ENCODE peak calls at places on chromosome 3, in six cellular contexts. One of them, this sample, is unnamed.

GRCh38 chr3:98573231-98573728 is 20.1 kb downstream of the CPOX start:
- DNase-seq in glutamatergic neuron: no peak
- DNase-seq in lower lobe of right lung: no peak
- DNase-seq in BJ: no peak
- DNase-seq in AG04450: no peak
- DNase-seq in progenitor cell of endocrine pancreas: no peak
- DNase-seq in this sample: no peak

GRCh38 chr3:143847787-143848631 is at the start of gene SLC9A9:
- DNase-seq in BJ: peak
- DNase-seq in AG04450: peak
- DNase-seq in lower lobe of right lung: peak
- DNase-seq in progenitor cell of endocrine pancreas: no peak
- DNase-seq in glutamatergic neuron: peak
- DNase-seq in this sample: no peak

GRCh38 chr3:12445523-12446240 is 38.6 kb upstream of the TSEN2 start:
- DNase-seq in AG04450: no peak
- DNase-seq in glutamatergic neuron: no peak
- DNase-seq in progenitor cell of endocrine pancreas: no peak
- DNase-seq in lower lobe of right lung: no peak
- DNase-seq in BJ: no peak
- DNase-seq in this sample: no peak

GRCh38 chr3:39783730-39784129 is 25.7 kb upstream of the MYRIP start:
- DNase-seq in progenitor cell of endocrine pancreas: no peak
- DNase-seq in lower lobe of right lung: no peak
- DNase-seq in glutamatergic neuron: no peak
- DNase-seq in BJ: no peak
- DNase-seq in AG04450: no peak
- DNase-seq in this sample: no peak

GRCh38 chr3:178451799-178452198 is 84.4 kb upstream of the KCNMB2 start:
- DNase-seq in glutamatergic neuron: no peak
- DNase-seq in AG04450: no peak
- DNase-seq in BJ: no peak
- DNase-seq in lower lobe of right lung: no peak
- DNase-seq in progenitor cell of endocrine pancreas: no peak
- DNase-seq in this sample: no peak

GRCh38 chr3:127732879-127733350 is 60.2 kb downstream of the ABTB1 start:
- DNase-seq in BJ: no peak
- DNase-seq in glutamatergic neuron: no peak
- DNase-seq in progenitor cell of endocrine pancreas: no peak
- DNase-seq in lower lobe of right lung: no peak
- DNase-seq in AG04450: no peak
- DNase-seq in this sample: no peak

GRCh38 chr3:30401971-30402370 is 204.4 kb upstream of the TGFBR2 start:
- DNase-seq in AG04450: no peak
- DNase-seq in glutamatergic neuron: no peak
- DNase-seq in lower lobe of right lung: no peak
- DNase-seq in BJ: peak
- DNase-seq in progenitor cell of endocrine pancreas: no peak
- DNase-seq in this sample: no peak

GRCh38 chr3:127172211-127172610 is 20.7 kb upstream of the PRR23E start:
- DNase-seq in AG04450: no peak
- DNase-seq in BJ: no peak
- DNase-seq in progenitor cell of endocrine pancreas: no peak
- DNase-seq in lower lobe of right lung: no peak
- DNase-seq in glutamatergic neuron: no peak
- DNase-seq in this sample: no peak

GRCh38 chr3:190172751-190173150 is 52.1 kb upstream of the P3H2 start:
- DNase-seq in lower lobe of right lung: no peak
- DNase-seq in glutamatergic neuron: no peak
- DNase-seq in BJ: no peak
- DNase-seq in AG04450: no peak
- DNase-seq in progenitor cell of endocrine pancreas: no peak
- DNase-seq in this sample: no peak

GRCh38 chr3:121718205-121718846 is 31.2 kb downstream of the GOLGB1 start:
- DNase-seq in lower lobe of right lung: no peak
- DNase-seq in glutamatergic neuron: no peak
- DNase-seq in AG04450: no peak
- DNase-seq in progenitor cell of endocrine pancreas: no peak
- DNase-seq in BJ: no peak
- DNase-seq in this sample: no peak

GRCh38 chr3:103127116-103127630 is 692.4 kb downstream of the ZPLD1 start:
- DNase-seq in lower lobe of right lung: no peak
- DNase-seq in progenitor cell of endocrine pancreas: no peak
- DNase-seq in glutamatergic neuron: no peak
- DNase-seq in BJ: no peak
- DNase-seq in AG04450: no peak
- DNase-seq in this sample: peak

GRCh38 chr3:158953131-158953530 is 151.3 kb downstream of the MFSD1 start:
- DNase-seq in progenitor cell of endocrine pancreas: no peak
- DNase-seq in AG04450: no peak
- DNase-seq in BJ: no peak
- DNase-seq in lower lobe of right lung: no peak
- DNase-seq in glutamatergic neuron: no peak
- DNase-seq in this sample: no peak

GRCh38 chr3:158152186-158152585 is 42.3 kb downstream of the RSRC1 start:
- DNase-seq in lower lobe of right lung: no peak
- DNase-seq in AG04450: no peak
- DNase-seq in progenitor cell of endocrine pancreas: no peak
- DNase-seq in glutamatergic neuron: no peak
- DNase-seq in BJ: no peak
- DNase-seq in this sample: no peak

GRCh38 chr3:76886761-76887500 is 153.0 kb upstream of the ROBO2 start:
- DNase-seq in glutamatergic neuron: no peak
- DNase-seq in progenitor cell of endocrine pancreas: no peak
- DNase-seq in AG04450: no peak
- DNase-seq in lower lobe of right lung: no peak
- DNase-seq in BJ: no peak
- DNase-seq in this sample: no peak

GRCh38 chr3:33064929-33065328 is 32.0 kb downstream of the GLB1 start:
- DNase-seq in AG04450: no peak
- DNase-seq in lower lobe of right lung: no peak
- DNase-seq in glutamatergic neuron: no peak
- DNase-seq in progenitor cell of endocrine pancreas: no peak
- DNase-seq in BJ: no peak
- DNase-seq in this sample: no peak

GRCh38 chr3:192553707-192554106 is 173.6 kb downstream of the FGF12 start:
- DNase-seq in BJ: no peak
- DNase-seq in lower lobe of right lung: no peak
- DNase-seq in glutamatergic neuron: no peak
- DNase-seq in progenitor cell of endocrine pancreas: no peak
- DNase-seq in AG04450: no peak
- DNase-seq in this sample: no peak

GRCh38 chr3:13539285-13539625 is 9.7 kb upstream of the FBLN2 start:
- DNase-seq in AG04450: peak
- DNase-seq in glutamatergic neuron: no peak
- DNase-seq in lower lobe of right lung: no peak
- DNase-seq in BJ: peak
- DNase-seq in progenitor cell of endocrine pancreas: no peak
- DNase-seq in this sample: no peak

GRCh38 chr3:166060789-166061479 is 223.7 kb upstream of the BCHE start:
- DNase-seq in lower lobe of right lung: no peak
- DNase-seq in glutamatergic neuron: no peak
- DNase-seq in AG04450: no peak
- DNase-seq in BJ: no peak
- DNase-seq in progenitor cell of endocrine pancreas: no peak
- DNase-seq in this sample: no peak

GRCh38 chr3:182364323-182364722 is 429.0 kb upstream of the ATP11B start:
- DNase-seq in progenitor cell of endocrine pancreas: no peak
- DNase-seq in BJ: no peak
- DNase-seq in glutamatergic neuron: no peak
- DNase-seq in AG04450: no peak
- DNase-seq in lower lobe of right lung: no peak
- DNase-seq in this sample: no peak

GRCh38 chr3:100810671-100811070 is 101.4 kb downstream of the TFG start:
- DNase-seq in BJ: peak
- DNase-seq in lower lobe of right lung: no peak
- DNase-seq in progenitor cell of endocrine pancreas: no peak
- DNase-seq in glutamatergic neuron: no peak
- DNase-seq in AG04450: peak
- DNase-seq in this sample: no peak

GRCh38 chr3:159499031-159499793 is 489.4 kb upstream of the IL12A start:
- DNase-seq in BJ: no peak
- DNase-seq in lower lobe of right lung: no peak
- DNase-seq in AG04450: no peak
- DNase-seq in glutamatergic neuron: no peak
- DNase-seq in progenitor cell of endocrine pancreas: no peak
- DNase-seq in this sample: no peak

GRCh38 chr3:20310629-20311028 is 124.6 kb upstream of the SGO1 start:
- DNase-seq in BJ: no peak
- DNase-seq in AG04450: no peak
- DNase-seq in glutamatergic neuron: no peak
- DNase-seq in lower lobe of right lung: no peak
- DNase-seq in progenitor cell of endocrine pancreas: no peak
- DNase-seq in this sample: no peak

GRCh38 chr3:10223676-10224639 is 24.3 kb upstream of the TATDN2 start:
- DNase-seq in progenitor cell of endocrine pancreas: no peak
- DNase-seq in AG04450: no peak
- DNase-seq in glutamatergic neuron: no peak
- DNase-seq in lower lobe of right lung: no peak
- DNase-seq in BJ: no peak
- DNase-seq in this sample: no peak

GRCh38 chr3:119630562-119631329 is 29.6 kb downstream of the POPDC2 start:
- DNase-seq in BJ: no peak
- DNase-seq in glutamatergic neuron: no peak
- DNase-seq in lower lobe of right lung: no peak
- DNase-seq in progenitor cell of endocrine pancreas: no peak
- DNase-seq in AG04450: no peak
- DNase-seq in this sample: no peak

GRCh38 chr3:152497457-152497856 is 228.7 kb downstream of the MBNL1 start:
- DNase-seq in lower lobe of right lung: no peak
- DNase-seq in glutamatergic neuron: no peak
- DNase-seq in progenitor cell of endocrine pancreas: no peak
- DNase-seq in BJ: peak
- DNase-seq in AG04450: no peak
- DNase-seq in this sample: no peak

GRCh38 chr3:54781728-54782127 is 146.1 kb downstream of the LRTM1 start:
- DNase-seq in BJ: no peak
- DNase-seq in glutamatergic neuron: no peak
- DNase-seq in lower lobe of right lung: no peak
- DNase-seq in AG04450: no peak
- DNase-seq in progenitor cell of endocrine pancreas: no peak
- DNase-seq in this sample: no peak

GRCh38 chr3:123153124-123153523 is 48.6 kb upstream of the SEC22A start:
- DNase-seq in AG04450: no peak
- DNase-seq in progenitor cell of endocrine pancreas: no peak
- DNase-seq in lower lobe of right lung: no peak
- DNase-seq in glutamatergic neuron: no peak
- DNase-seq in BJ: no peak
- DNase-seq in this sample: no peak
- TF ChIP-seq CTCF in AG04450: no peak
- TF ChIP-seq CTCF in progenitor cell of endocrine pancreas: no peak
- TF ChIP-seq CTCF in lower lobe of right lung: no peak
- TF ChIP-seq CTCF in glutamatergic neuron: no peak
- TF ChIP-seq CTCF in BJ: no peak
- TF ChIP-seq CTCF in this sample: no peak

DNA sequence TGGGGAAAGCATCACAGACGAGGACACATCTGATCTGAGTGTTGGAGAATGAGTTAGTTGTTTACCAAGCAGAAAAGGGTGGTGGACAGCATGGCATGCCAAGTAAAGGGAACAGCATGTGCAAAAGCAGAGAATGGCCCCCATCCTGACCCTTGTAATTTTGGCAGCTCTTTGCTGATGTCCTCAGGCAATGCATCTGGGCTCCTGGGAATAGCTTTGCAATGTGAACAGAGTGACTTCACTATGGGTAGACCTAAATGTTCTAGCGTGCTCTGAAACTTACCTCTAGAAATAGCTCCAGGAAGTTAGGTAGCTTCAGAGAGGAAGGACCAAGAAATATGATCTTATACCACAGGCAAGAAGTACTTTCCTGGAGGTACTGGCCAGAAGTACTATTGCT is 263.4 kb downstream of the LPP start:
- DNase-seq in lower lobe of right lung: no peak
- DNase-seq in glutamatergic neuron: no peak
- DNase-seq in progenitor cell of endocrine pancreas: no peak
- DNase-seq in AG04450: no peak
- DNase-seq in BJ: no peak
- DNase-seq in this sample: no peak
- TF ChIP-seq CTCF in lower lobe of right lung: no peak
- TF ChIP-seq CTCF in glutamatergic neuron: no peak
- TF ChIP-seq CTCF in progenitor cell of endocrine pancreas: no peak
- TF ChIP-seq CTCF in AG04450: no peak
- TF ChIP-seq CTCF in BJ: no peak
- TF ChIP-seq CTCF in this sample: no peak

GRCh38 chr3:116663161-116663885 is 46.3 kb upstream of the TUSC7 start:
- DNase-seq in lower lobe of right lung: no peak
- DNase-seq in AG04450: no peak
- DNase-seq in progenitor cell of endocrine pancreas: no peak
- DNase-seq in BJ: no peak
- DNase-seq in glutamatergic neuron: peak
- DNase-seq in this sample: no peak
- TF ChIP-seq CTCF in lower lobe of right lung: no peak
- TF ChIP-seq CTCF in AG04450: no peak
- TF ChIP-seq CTCF in progenitor cell of endocrine pancreas: no peak
- TF ChIP-seq CTCF in BJ: no peak
- TF ChIP-seq CTCF in glutamatergic neuron: no peak
- TF ChIP-seq CTCF in this sample: no peak

GRCh38 chr3:28348637-28349396 is at the start of the genes AZI2 and ZCWPW2:
- DNase-seq in AG04450: peak
- DNase-seq in lower lobe of right lung: peak
- DNase-seq in progenitor cell of endocrine pancreas: peak
- DNase-seq in glutamatergic neuron: peak
- DNase-seq in BJ: peak
- DNase-seq in this sample: peak

GRCh38 chr3:28347374-28348285 is 891 bp upstream of the ZCWPW2 start:
- DNase-seq in glutamatergic neuron: peak
- DNase-seq in AG04450: no peak
- DNase-seq in BJ: peak
- DNase-seq in lower lobe of right lung: no peak
- DNase-seq in progenitor cell of endocrine pancreas: no peak
- DNase-seq in this sample: no peak

GRCh38 chr3:28345690-28346089 is 2.8 kb upstream of the ZCWPW2 start:
- DNase-seq in AG04450: no peak
- DNase-seq in lower lobe of right lung: no peak
- DNase-seq in glutamatergic neuron: no peak
- DNase-seq in progenitor cell of endocrine pancreas: no peak
- DNase-seq in BJ: no peak
- DNase-seq in this sample: no peak

GRCh38 chr3:28348286-28348636 is 260 bp upstream of the ZCWPW2 start:
- DNase-seq in AG04450: no peak
- DNase-seq in progenitor cell of endocrine pancreas: no peak
- DNase-seq in glutamatergic neuron: no peak
- DNase-seq in BJ: peak
- DNase-seq in lower lobe of right lung: no peak
- DNase-seq in this sample: no peak

DNA sequence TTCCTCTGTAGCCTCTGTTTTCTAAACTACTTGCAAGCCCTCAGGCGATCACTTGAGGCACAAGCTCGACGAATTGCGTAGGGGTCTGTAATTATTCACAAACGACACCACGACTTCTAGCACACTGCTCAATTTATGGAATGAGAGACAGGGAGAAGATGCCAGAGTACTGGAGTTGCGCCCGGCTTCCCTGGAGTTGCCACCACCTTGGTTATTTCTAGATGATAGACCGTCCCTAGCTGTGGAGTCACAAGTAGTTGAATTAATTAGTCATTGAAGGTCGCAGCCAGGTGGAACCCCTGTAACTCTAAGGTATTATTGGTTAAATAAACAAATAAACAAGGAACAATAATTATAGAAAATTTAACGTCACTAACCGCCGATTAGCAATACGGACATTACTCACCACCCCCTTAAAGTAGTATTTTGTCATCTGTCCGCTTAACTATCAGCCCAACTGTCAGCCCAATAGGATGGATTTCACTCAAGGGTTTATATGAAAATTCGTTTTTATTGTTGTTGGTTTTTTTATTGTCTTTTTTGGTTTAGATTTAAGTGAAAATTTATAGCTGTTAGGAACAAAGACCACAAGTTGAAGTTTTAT is 875 bp upstream of the AZI2 start:
- DNase-seq in lower lobe of right lung: no peak
- DNase-seq in BJ: no peak
- DNase-seq in AG04450: no peak
- DNase-seq in progenitor cell of endocrine pancreas: no peak
- DNase-seq in glutamatergic neuron: no peak
- DNase-seq in this sample: no peak
- TF ChIP-seq CTCF in lower lobe of right lung: peak
- TF ChIP-seq CTCF in BJ: no peak
- TF ChIP-seq CTCF in AG04450: no peak
- TF ChIP-seq CTCF in progenitor cell of endocrine pancreas: no peak
- TF ChIP-seq CTCF in glutamatergic neuron: no peak
- TF ChIP-seq CTCF in this sample: peak

This sample was measured in epithelial cell of proximal tubule.